ENCODE peak calls at places on chromosomes 5 and 9, in four cellular contexts. Z is HTR-8/SVneo, V is endodermal cell, N is left cardiac atrium. W is an unnamed sample.

GRCh38 chr5:19047277-19047676 is 940.7 kb downstream of the CDH18 start:
- DNase-seq in N (no peak), V (peak), Z (no peak), W (no peak)

GRCh38 chr9:121833061-121833460 is 181.6 kb downstream of the DAB2IP start:
- DNase-seq in V (peak), N (no peak), Z (no peak), W (no peak)

GRCh38 chr9:110752766-110753165 is 84.2 kb downstream of the MUSK start:
- DNase-seq in V (no peak), N (no peak), Z (peak), W (no peak)

GRCh38 chr5:125316913-125317545 is 570.6 kb upstream of the ZNF608 start:
- DNase-seq in V (no peak), N (no peak), Z (no peak), W (no peak)

GRCh38 chr5:119315516-119315949 is 40.3 kb upstream of the TNFAIP8 start:
- DNase-seq in V (peak), N (no peak), Z (peak), W (no peak)

GRCh38 chr5:53601570-53601969 is 41.1 kb downstream of the NDUFS4 start:
- DNase-seq in Z (peak), N (no peak), V (no peak), W (no peak)

GRCh38 chr5:107476783-107477182 is 194.0 kb downstream of the EFNA5 start:
- DNase-seq in Z (no peak), V (no peak), N (no peak), W (no peak)

GRCh38 chr5:65769539-65769938 is 47.5 kb downstream of the NLN start:
- DNase-seq in Z (peak), N (no peak), V (no peak), W (no peak)

GRCh38 chr9:130422546-130422945 is 22.2 kb upstream of the ASS1 start:
- DNase-seq in N (no peak), V (no peak), Z (no peak), W (no peak)

GRCh38 chr5:158832096-158832495 is 267.6 kb downstream of the EBF1 start:
- DNase-seq in N (no peak), Z (no peak), V (no peak), W (no peak)

GRCh38 chr5:80961376-80962281 is 1.5 kb downstream of the RASGRF2 start:
- DNase-seq in V (no peak), N (no peak), Z (no peak), W (no peak)

GRCh38 chr9:91164724-91165520 is 196.8 kb downstream of the AUH start:
- DNase-seq in V (peak), Z (peak), N (peak), W (peak)

W was measured in T-helper 22 cell.